ENCODE peak calls at places on chromosomes 11 and 22, in ten cellular contexts. P is bronchial epithelial cell, I is Calu3, R is dorsolateral prefrontal cortex, G is astrocyte of the spinal cord, U is cardiac fibroblast, Y is endothelial cell, A is HCT116, J is pancreas, H is LNCaP clone FGC. E is an unnamed sample.

GRCh38 chr11:93852242-93852641 is 1.8 kb upstream of the VSTM5 start:
- DNase-seq in P (no peak), I (no peak), R (no peak), G (no peak), U (no peak), Y (no peak), A (no peak), J (no peak), H (no peak), E (no peak)

GRCh38 chr11:65920035-65920802 is 993 bp downstream of the DRAP1 start:
- DNase-seq in P (no peak), I (no peak), R (peak; percentile 49), G (no peak), U (no peak), Y (no peak), A (no peak), J (peak; percentile 37), H (no peak), E (no peak)

GRCh38 chr11:44912270-44912987 is 38.3 kb downstream of the TP53I11 start:
- DNase-seq in P (no peak), I (no peak), R (no peak), G (no peak), U (no peak), Y (no peak), A (no peak), J (no peak), H (no peak), E (peak; percentile 29)

GRCh38 chr11:114683007-114683406 is 4.7 kb downstream of the NXPE2 start:
- DNase-seq in P (no peak), I (no peak), R (no peak), G (peak; percentile 4), U (no peak), Y (no peak), A (no peak), J (no peak), H (no peak), E (no peak)

GRCh38 chr22:25702046-25702445 is 39.9 kb upstream of the MYO18B start:
- DNase-seq in P (peak; percentile 44), I (no peak), R (no peak), G (peak; percentile 50), U (peak; percentile 58), Y (no peak), A (no peak), J (no peak), H (no peak), E (no peak)

GRCh38 chr11:46380340-46381045 is 976 bp upstream of the MDK start:
- DNase-seq in P (no peak), I (peak; percentile 56), R (no peak), G (peak; percentile 20), U (peak; percentile 33), Y (peak; percentile 75), A (no peak), J (peak; percentile 60), H (no peak), E (peak; percentile 70)

GRCh38 chr11:131275580-131275979 is 94.8 kb upstream of the NTM start:
- DNase-seq in P (no peak), I (no peak), R (no peak), G (no peak), U (no peak), Y (no peak), A (no peak), J (no peak), H (no peak), E (no peak)

GRCh38 chr11:36123353-36124220 is 165.6 kb downstream of the COMMD9 start:
- DNase-seq in P (no peak), I (no peak), R (peak; percentile 71), G (peak; percentile 61), U (no peak), Y (no peak), A (no peak), J (no peak), H (no peak), E (no peak)

GRCh38 chr22:20079745-20080444 is at the start of gene DGCR8:
- DNase-seq in P (peak; percentile 84), I (peak; percentile 96), R (peak; percentile 95), G (peak; percentile 96), U (peak; percentile 93), Y (peak; percentile 91), A (peak; percentile 86), J (peak; percentile 93), H (peak; percentile 78), E (peak; percentile 86)

GRCh38 chr11:132114185-132114584 is 743.8 kb downstream of the NTM start:
- DNase-seq in P (peak; percentile 35), I (no peak), R (peak; percentile 54), G (no peak), U (peak; percentile 48), Y (peak; percentile 69), A (no peak), J (peak; percentile 20), H (peak; percentile 4), E (peak; percentile 26)

GRCh38 chr22:20128902-20129746 is 2.5 kb upstream of the ZDHHC8 start:
- DNase-seq in P (peak; percentile 20), I (peak; percentile 34), R (no peak), G (no peak), U (peak; percentile 42), Y (peak; percentile 38), A (no peak), J (no peak), H (no peak), E (peak; percentile 41)

GRCh38 chr11:46305295-46305694 is 27.8 kb downstream of the CREB3L1 start:
- DNase-seq in P (peak; percentile 36), I (no peak), R (no peak), G (no peak), U (peak; percentile 51), Y (no peak), A (no peak), J (no peak), H (no peak), E (no peak)

GRCh38 chr11:134604886-134605285 is 192.8 kb upstream of the B3GAT1 start:
- DNase-seq in P (no peak), I (no peak), R (no peak), G (no peak), U (no peak), Y (no peak), A (no peak), J (no peak), H (no peak), E (no peak)
- TF ChIP-seq CTCF in P (no peak), I (no peak), R (no peak), G (no peak), U (no peak), Y (no peak), A (no peak), J (no peak), H (no peak), E (no peak)

GRCh38 chr11:67644042-67644441 is 4.5 kb upstream of the TBX10 start:
- DNase-seq in P (peak; percentile 28), I (no peak), R (no peak), G (no peak), U (no peak), Y (no peak), A (peak; percentile 16), J (no peak), H (no peak), E (no peak)
- TF ChIP-seq CTCF in P (peak; percentile 48), I (peak; percentile 19), R (no peak), G (peak; percentile 38), U (peak; percentile 49), Y (no peak), A (peak; percentile 27), J (no peak), H (peak; percentile 29), E (peak; percentile 41)

DNA sequence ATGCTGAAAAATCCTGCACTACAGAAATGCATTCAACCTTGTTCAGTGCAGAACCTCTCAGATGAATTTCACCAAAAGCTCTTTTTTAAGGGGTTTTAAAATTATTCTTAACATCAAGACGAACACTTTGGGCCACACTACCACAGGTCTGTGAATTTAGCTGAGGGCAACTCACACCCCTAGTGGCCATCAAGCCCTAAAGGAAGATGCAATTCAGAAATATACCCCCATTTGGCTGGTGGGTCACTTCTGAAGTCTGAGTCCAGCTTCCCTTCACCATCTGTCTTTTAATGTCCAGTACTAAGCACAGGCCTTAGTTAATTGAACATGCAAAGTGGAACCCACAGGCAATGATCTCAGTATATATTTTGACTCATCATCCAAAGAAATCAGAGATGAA is 50.5 kb downstream of the FAM76B start:
- DNase-seq in P (no peak), I (no peak), R (no peak), G (no peak), U (no peak), Y (no peak), A (no peak), J (no peak), H (no peak), E (no peak)
- TF ChIP-seq CTCF in P (no peak), I (no peak), R (no peak), G (no peak), U (no peak), Y (no peak), A (no peak), J (no peak), H (no peak), E (no peak)

GRCh38 chr11:19683141-19683805 is 29.4 kb upstream of the NAV2 start:
- DNase-seq in P (no peak), I (no peak), R (no peak), G (no peak), U (peak; percentile 32), Y (no peak), A (no peak), J (no peak), H (no peak), E (no peak)

GRCh38 chr11:19676508-19677379 is 35.9 kb upstream of the NAV2 start:
- DNase-seq in P (no peak), I (no peak), R (no peak), G (peak; percentile 71), U (peak; percentile 70), Y (peak; percentile 35), A (no peak), J (no peak), H (no peak), E (no peak)

GRCh38 chr11:19677380-19678080 is 35.1 kb upstream of the NAV2 start:
- DNase-seq in P (no peak), I (no peak), R (no peak), G (no peak), U (no peak), Y (no peak), A (no peak), J (no peak), H (no peak), E (no peak)

GRCh38 chr11:19680824-19681368 is 31.7 kb upstream of the NAV2 start:
- DNase-seq in P (no peak), I (no peak), R (no peak), G (no peak), U (peak; percentile 42), Y (no peak), A (no peak), J (no peak), H (no peak), E (no peak)

DNA sequence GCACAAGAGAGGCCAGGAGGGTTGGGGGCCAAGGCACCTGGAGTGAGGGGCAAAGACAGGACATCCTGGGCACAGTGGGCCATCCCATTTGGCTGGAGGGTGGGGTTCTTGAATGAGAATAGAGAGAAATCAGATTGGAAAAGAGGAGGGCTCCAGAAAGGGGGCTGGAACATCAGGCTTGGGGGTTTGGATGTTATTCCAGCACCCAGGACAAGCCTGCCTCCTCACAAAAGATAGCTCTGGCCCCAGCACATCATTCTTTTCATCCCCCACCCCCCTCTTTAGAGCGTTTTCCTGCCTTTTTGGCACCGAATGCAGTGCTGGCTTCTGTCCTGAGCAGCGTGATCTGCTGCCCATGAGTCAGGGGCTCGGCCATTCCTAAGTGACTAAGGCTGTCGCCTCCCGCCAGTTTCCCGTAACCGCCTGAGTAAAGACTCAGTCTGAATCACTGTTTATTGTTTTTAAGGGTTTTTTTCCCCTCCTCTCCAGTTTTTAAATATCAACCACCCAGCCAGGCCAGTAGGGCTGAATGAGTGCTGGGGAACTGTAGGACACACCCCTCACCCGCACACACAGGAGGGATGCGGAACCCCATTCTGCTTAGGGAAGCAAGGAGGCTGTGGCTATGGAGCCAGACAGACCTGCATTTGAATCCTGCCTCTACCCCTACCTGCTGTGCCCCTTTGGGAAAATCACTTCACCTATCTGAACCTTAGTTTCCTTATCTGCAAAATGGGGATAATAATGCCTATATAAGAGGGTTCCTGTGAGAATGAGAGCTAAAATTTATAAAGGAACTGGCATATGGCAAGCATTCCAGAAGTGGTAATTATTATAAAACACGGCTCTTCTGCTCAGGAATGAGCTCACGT is 32.4 kb upstream of the NAV2 start:
- DNase-seq in P (peak; percentile 96), I (peak; percentile 81), R (peak; percentile 58), G (peak; percentile 98), U (peak; percentile 99), Y (no peak), A (peak; percentile 75), J (peak; percentile 75), H (no peak), E (no peak)
- TF ChIP-seq CTCF in P (no peak), I (no peak), R (no peak), G (no peak), U (peak; percentile 29), Y (no peak), A (no peak), J (no peak), H (no peak), E (no peak)

E was measured in neural crest cell.